ENCODE peak calls at places on chromosomes 12 and 14, in five cellular contexts. U, Z, D, M and Y are unnamed samples.

GRCh38 chr14:23521785-23522640 is 29.6 kb downstream of the ZFHX2 start:
- DNase-seq in U (no peak), Z (no peak), D (no peak), M (no peak), Y (no peak)

GRCh38 chr14:102486513-102487203 is 22.9 kb downstream of the ANKRD9 start:
- DNase-seq in U (no peak), Z (no peak), D (no peak), M (no peak), Y (no peak)

GRCh38 chr12:132160016-132160415 is 15.8 kb downstream of the NOC4L start:
- DNase-seq in U (no peak), Z (no peak), D (no peak), M (no peak), Y (no peak)

GRCh38 chr14:50501642-50502041 is 30.7 kb downstream of the MAP4K5 start:
- DNase-seq in U (no peak), Z (no peak), D (no peak), M (no peak), Y (no peak)

GRCh38 chr12:50749459-50749882 is 14.4 kb upstream of the ATF1 start:
- DNase-seq in U (no peak), Z (no peak), D (no peak), M (no peak), Y (no peak)

GRCh38 chr12:44873898-44874297 is 2.2 kb downstream of the NELL2 start:
- DNase-seq in U (no peak), Z (peak), D (no peak), M (no peak), Y (no peak)

GRCh38 chr14:54475911-54476310 is 12.9 kb downstream of the GMFB start:
- DNase-seq in U (no peak), Z (no peak), D (no peak), M (no peak), Y (no peak)

GRCh38 chr12:50057000-50057841 is at the start of gene ASIC1:
- DNase-seq in U (peak), Z (peak), D (peak), M (peak), Y (no peak)

GRCh38 chr12:48556631-48557030 is 13.2 kb downstream of the LALBA start:
- DNase-seq in U (no peak), Z (no peak), D (no peak), M (no peak), Y (peak)

GRCh38 chr12:106584104-106585064 is 1.6 kb downstream of the RFX4 start:
- DNase-seq in U (no peak), Z (no peak), D (no peak), M (peak), Y (peak)
- H3K27ac ChIP-seq in U (no peak), Z (no peak), D (no peak), M (no peak), Y (no peak)

DNA sequence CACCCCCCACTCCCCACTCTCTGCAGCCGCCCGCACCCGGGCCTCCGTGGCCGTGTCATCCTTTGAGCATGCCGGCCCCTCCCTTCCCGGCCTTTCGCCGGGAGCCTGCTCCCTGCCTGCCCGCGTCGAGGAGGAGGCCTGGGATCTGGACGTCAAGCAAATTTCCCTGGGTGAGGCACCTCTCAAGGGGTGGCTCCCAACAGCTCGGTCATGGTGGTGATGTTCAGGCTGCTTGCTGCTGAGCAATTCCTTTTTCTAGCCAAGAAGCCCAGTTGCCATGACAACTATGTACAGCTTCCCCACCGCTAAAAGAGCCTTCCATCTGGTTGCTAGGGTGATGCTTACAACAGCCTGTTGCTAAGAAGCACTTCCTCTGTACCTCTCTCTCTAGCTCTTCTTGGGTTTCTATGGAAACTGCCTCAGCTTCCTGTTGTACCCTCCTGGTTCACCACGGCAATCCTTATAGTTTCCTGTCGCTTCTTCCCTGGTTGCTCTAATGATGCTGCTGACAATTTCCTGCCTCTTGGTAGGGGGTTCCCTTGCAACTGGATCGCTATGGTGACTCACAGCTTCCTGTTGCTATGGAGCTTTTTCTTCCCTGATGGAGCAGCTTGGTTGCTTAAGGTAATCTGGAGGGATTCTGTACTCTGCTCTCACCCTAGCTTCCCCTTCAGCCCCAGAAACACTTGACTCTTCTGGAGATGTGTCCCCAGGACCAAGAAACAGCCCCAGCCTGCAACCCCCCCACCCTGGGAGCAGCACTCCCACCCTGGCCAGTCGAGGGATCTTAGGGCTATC is 11.0 kb downstream of the ZNF219 start:
- DNase-seq in U (peak), Z (peak), D (no peak), M (peak), Y (no peak)
- H3K27ac ChIP-seq in U (peak), Z (peak), D (peak), M (peak), Y (no peak)

GRCh38 chr12:63846249-63846967 is 1.9 kb downstream of the SRGAP1 start:
- DNase-seq in U (no peak), Z (no peak), D (no peak), M (no peak), Y (no peak)
- H3K27ac ChIP-seq in U (no peak), Z (no peak), D (no peak), M (no peak), Y (no peak)

GRCh38 chr12:21938879-21939278 is 2.3 kb downstream of the ABCC9 start:
- DNase-seq in U (no peak), Z (no peak), D (no peak), M (no peak), Y (no peak)
- H3K27ac ChIP-seq in U (no peak), Z (no peak), D (peak), M (no peak), Y (peak)

DNA sequence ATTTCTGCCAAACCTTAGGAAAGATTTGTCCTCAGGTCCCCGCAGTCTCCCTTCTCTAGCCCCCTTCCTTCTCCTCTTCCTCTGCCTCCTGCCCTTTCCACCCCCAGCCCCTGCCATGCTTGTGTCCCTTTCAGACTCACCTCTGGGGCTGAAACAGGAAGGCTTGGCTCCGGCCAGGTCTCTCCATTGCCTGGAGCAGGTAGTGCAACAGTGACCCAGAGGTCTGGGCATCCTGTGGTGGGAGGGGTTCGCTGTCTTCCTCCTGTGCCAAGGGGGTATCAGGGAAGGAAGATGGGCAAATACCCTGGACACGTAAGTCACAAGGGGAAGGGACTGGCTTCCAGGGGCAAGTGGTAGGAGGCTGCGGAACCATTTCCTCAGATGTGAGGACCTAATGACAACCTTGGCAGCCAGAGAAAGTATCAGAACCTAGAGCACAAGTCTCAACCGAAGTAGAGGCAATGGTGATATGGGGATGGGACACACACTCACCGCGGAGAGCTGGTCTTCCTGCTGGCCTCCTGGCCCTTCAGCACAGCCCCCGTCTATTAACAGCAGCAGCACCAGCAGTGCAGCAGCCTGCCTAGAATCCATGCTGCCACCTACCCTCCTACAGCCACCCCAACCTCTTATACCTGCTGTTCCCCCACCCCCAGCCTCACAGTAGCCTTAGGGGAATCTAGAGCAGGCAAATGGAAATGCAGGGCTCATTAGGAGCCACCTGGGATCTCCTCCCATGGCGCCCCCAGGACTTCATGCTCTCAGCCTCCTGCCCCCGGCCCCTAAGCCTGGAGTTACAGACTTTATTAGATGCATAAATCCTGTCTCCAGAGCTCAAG is at the start of gene NPFF:
- DNase-seq in U (no peak), Z (no peak), D (no peak), M (no peak), Y (no peak)
- H3K27ac ChIP-seq in U (no peak), Z (no peak), D (peak), M (no peak), Y (no peak)

GRCh38 chr12:76874491-76875190 is 4.2 kb downstream of the CSRP2 start:
- DNase-seq in U (no peak), Z (no peak), D (no peak), M (no peak), Y (peak)

GRCh38 chr12:76874027-76874426 is 4.8 kb downstream of the CSRP2 start:
- DNase-seq in U (no peak), Z (no peak), D (no peak), M (no peak), Y (no peak)

GRCh38 chr12:76878899-76879709 is at the start of gene CSRP2:
- DNase-seq in U (peak), Z (peak), D (peak), M (peak), Y (peak)

GRCh38 chr12:76878045-76878898 is 547 bp downstream of the CSRP2 start:
- DNase-seq in U (no peak), Z (no peak), D (no peak), M (peak), Y (peak)

DNA sequence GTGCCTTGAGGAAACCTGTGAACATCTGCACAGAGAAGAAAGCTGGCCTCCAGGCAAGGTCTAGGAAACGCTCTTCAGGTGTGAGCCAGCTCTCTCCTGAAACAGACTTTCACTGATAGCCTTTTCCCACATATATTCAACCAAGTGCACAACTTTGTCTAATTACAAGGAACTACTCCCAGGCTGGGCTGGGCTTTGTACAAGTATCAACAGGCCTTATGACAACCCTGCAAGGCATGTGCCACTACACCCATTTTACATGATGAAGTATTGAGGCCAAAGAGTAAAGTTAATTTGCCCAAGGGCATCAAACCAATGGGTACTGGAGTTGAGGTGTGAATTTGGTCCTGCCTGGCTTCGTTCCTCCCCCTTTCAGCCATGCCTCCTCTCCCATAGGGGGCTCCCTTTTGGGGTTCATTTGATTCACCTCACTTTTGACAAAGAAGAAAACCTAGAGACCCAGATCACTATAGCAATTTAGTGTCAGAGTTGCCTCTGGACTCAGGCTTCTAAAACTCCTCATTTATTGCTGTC is 2.1 kb downstream of the CSRP2 start:
- DNase-seq in U (no peak), Z (no peak), D (no peak), M (no peak), Y (peak)
- H3K27ac ChIP-seq in U (no peak), Z (no peak), D (no peak), M (no peak), Y (peak)

GRCh38 chr12:105091495-105092206 is 7.4 kb upstream of the ALDH1L2 start:
- DNase-seq in U (no peak), Z (no peak), D (no peak), M (no peak), Y (no peak)
- H3K27ac ChIP-seq in U (no peak), Z (no peak), D (no peak), M (no peak), Y (no peak)